ENCODE peak calls at places on chromosome 21, in nine cellular contexts. V, K, F, Z, X, S, B, U and T are unnamed samples.

GRCh38 chr21:44874497-44875331 is 1.2 kb upstream of the PTTG1IP start:
- DNase-seq in V (peak), K (no peak), F (no peak), Z (peak), X (peak), S (peak), B (peak), U (peak), T (peak)

GRCh38 chr21:40054403-40054802 is 187.2 kb downstream of the PCP4 start:
- DNase-seq in V (no peak), K (peak), F (no peak), Z (peak), X (no peak), S (peak), B (no peak), U (no peak), T (no peak)

GRCh38 chr21:26966360-26966977 is 419 bp downstream of the ADAMTS5 start:
- DNase-seq in V (peak), K (no peak), F (peak), Z (peak), X (no peak), S (no peak), B (peak), U (peak), T (peak)

GRCh38 chr21:39083377-39084008 is 99.8 kb downstream of the PSMG1 start:
- DNase-seq in V (no peak), K (no peak), F (peak), Z (no peak), X (no peak), S (peak), B (no peak), U (no peak), T (peak)

GRCh38 chr21:44869860-44870747 is 3.4 kb downstream of the PTTG1IP start:
- DNase-seq in V (no peak), K (peak), F (peak), Z (peak), X (peak), S (peak), B (peak), U (peak), T (peak)

GRCh38 chr21:45078877-45079281 is 4.5 kb downstream of the ADARB1 start:
- DNase-seq in V (no peak), K (no peak), F (peak), Z (no peak), X (no peak), S (peak), B (no peak), U (peak), T (peak)

GRCh38 chr21:25862112-25862511 is 127.3 kb downstream of the GABPA start:
- DNase-seq in V (no peak), K (no peak), F (no peak), Z (no peak), X (peak), S (peak), B (no peak), U (no peak), T (no peak)

GRCh38 chr21:26965567-26966359 is 1.1 kb downstream of the ADAMTS5 start:
- DNase-seq in V (peak), K (no peak), F (peak), Z (peak), X (peak), S (peak), B (peak), U (peak), T (no peak)

GRCh38 chr21:40404319-40404906 is 442.5 kb downstream of the DSCAM start:
- DNase-seq in V (no peak), K (no peak), F (no peak), Z (no peak), X (no peak), S (no peak), B (no peak), U (no peak), T (no peak)

GRCh38 chr21:29710498-29710897 is 229.3 kb downstream of the GRIK1 start:
- DNase-seq in V (no peak), K (no peak), F (no peak), Z (no peak), X (no peak), S (no peak), B (no peak), U (no peak), T (no peak)

GRCh38 chr21:43758132-43758619 is 17.9 kb downstream of the CSTB start:
- DNase-seq in V (no peak), K (no peak), F (peak), Z (peak), X (no peak), S (no peak), B (peak), U (peak), T (peak)

GRCh38 chr21:46552865-46553379 is 52.0 kb downstream of the S100B start:
- DNase-seq in V (no peak), K (no peak), F (no peak), Z (no peak), X (no peak), S (no peak), B (no peak), U (no peak), T (no peak)

GRCh38 chr21:45615145-45615711 is 28.3 kb upstream of the PCBP3 start:
- DNase-seq in V (no peak), K (no peak), F (no peak), Z (no peak), X (no peak), S (peak), B (no peak), U (no peak), T (peak)

GRCh38 chr21:43703068-43703880 is 15.7 kb upstream of the PDXK start:
- DNase-seq in V (peak), K (no peak), F (peak), Z (no peak), X (peak), S (peak), B (peak), U (peak), T (peak)

GRCh38 chr21:44696572-44696971 is 400 bp upstream of the KRTAP10-12 start:
- DNase-seq in V (no peak), K (no peak), F (no peak), Z (no peak), X (no peak), S (no peak), B (no peak), U (no peak), T (no peak)

GRCh38 chr21:46424062-46424591 is 34.6 kb upstream of the DIP2A start:
- DNase-seq in V (no peak), K (no peak), F (no peak), Z (no peak), X (no peak), S (no peak), B (no peak), U (no peak), T (no peak)

GRCh38 chr21:45950740-45951515 is 30.6 kb upstream of the COL6A1 start:
- DNase-seq in V (no peak), K (no peak), F (peak), Z (peak), X (no peak), S (peak), B (peak), U (peak), T (peak)

GRCh38 chr21:45512626-45513002 is 29.6 kb downstream of the SLC19A1 start:
- DNase-seq in V (no peak), K (no peak), F (no peak), Z (no peak), X (no peak), S (no peak), B (peak), U (no peak), T (no peak)

GRCh38 chr21:45294509-45295291 is 7.0 kb upstream of the POFUT2 start:
- DNase-seq in V (peak), K (peak), F (peak), Z (peak), X (no peak), S (peak), B (peak), U (peak), T (peak)

GRCh38 chr21:34511787-34512451 is at the start of gene KCNE1:
- DNase-seq in V (no peak), K (no peak), F (peak), Z (no peak), X (no peak), S (no peak), B (no peak), U (peak), T (peak)

GRCh38 chr21:45011426-45011825 is 63.0 kb upstream of the ADARB1 start:
- DNase-seq in V (no peak), K (no peak), F (no peak), Z (no peak), X (no peak), S (no peak), B (peak), U (no peak), T (no peak)

GRCh38 chr21:25515484-25516405 is 91.5 kb downstream of the MRPL39 start:
- DNase-seq in V (peak), K (no peak), F (peak), Z (no peak), X (no peak), S (no peak), B (no peak), U (peak), T (no peak)

GRCh38 chr21:34807146-34807880 is 138.5 kb downstream of the CLIC6 start:
- DNase-seq in V (no peak), K (peak), F (peak), Z (no peak), X (no peak), S (no peak), B (no peak), U (peak), T (peak)

GRCh38 chr21:45410151-45410864 is 5.3 kb downstream of the COL18A1 start:
- DNase-seq in V (no peak), K (no peak), F (peak), Z (no peak), X (no peak), S (no peak), B (peak), U (no peak), T (no peak)

GRCh38 chr21:43600642-43601397 is 58.5 kb downstream of the HSF2BP start:
- DNase-seq in V (no peak), K (peak), F (peak), Z (no peak), X (no peak), S (no peak), B (no peak), U (peak), T (peak)

GRCh38 chr21:44712203-44713028 is 1.0 kb upstream of the TSPEAR start:
- DNase-seq in V (peak), K (no peak), F (no peak), Z (no peak), X (no peak), S (no peak), B (no peak), U (no peak), T (no peak)

GRCh38 chr21:45857761-45858160 is 123.8 kb upstream of the COL6A1 start:
- DNase-seq in V (no peak), K (no peak), F (no peak), Z (no peak), X (no peak), S (no peak), B (no peak), U (no peak), T (no peak)

GRCh38 chr21:44300262-44300959 is 558 bp downstream of the PFKL start:
- DNase-seq in V (peak), K (no peak), F (peak), Z (peak), X (peak), S (peak), B (peak), U (peak), T (peak)

GRCh38 chr21:44742418-44743153 is 31.2 kb upstream of the TSPEAR start:
- DNase-seq in V (no peak), K (no peak), F (peak), Z (no peak), X (no peak), S (no peak), B (no peak), U (no peak), T (peak)

GRCh38 chr21:39633043-39633442 is 20.3 kb downstream of the B3GALT5 start:
- DNase-seq in V (no peak), K (peak), F (peak), Z (no peak), X (no peak), S (no peak), B (no peak), U (peak), T (no peak)

GRCh38 chr21:26717146-26717739 is 128.0 kb downstream of the ADAMTS1 start:
- DNase-seq in V (peak), K (no peak), F (peak), Z (no peak), X (no peak), S (no peak), B (no peak), U (peak), T (peak)

GRCh38 chr21:25369524-25370300 is 237.6 kb downstream of the MRPL39 start:
- DNase-seq in V (no peak), K (peak), F (peak), Z (no peak), X (no peak), S (no peak), B (no peak), U (peak), T (peak)

GRCh38 chr21:44686000-44686781 is 4.2 kb upstream of the KRTAP12-1 start:
- DNase-seq in V (peak), K (no peak), F (no peak), Z (no peak), X (peak), S (no peak), B (no peak), U (no peak), T (no peak)

GRCh38 chr21:43884012-43884860 is 19.2 kb downstream of the AGPAT3 start:
- DNase-seq in V (peak), K (peak), F (peak), Z (peak), X (peak), S (peak), B (no peak), U (no peak), T (peak)

GRCh38 chr21:32392880-32393676 is at the start of gene URB1:
- DNase-seq in V (peak), K (no peak), F (peak), Z (peak), X (peak), S (peak), B (peak), U (peak), T (peak)
- TF ChIP-seq CTCF in V (no peak), K (no peak), F (no peak), Z (no peak), X (no peak), S (no peak), B (no peak), U (no peak), T (no peak)

DNA sequence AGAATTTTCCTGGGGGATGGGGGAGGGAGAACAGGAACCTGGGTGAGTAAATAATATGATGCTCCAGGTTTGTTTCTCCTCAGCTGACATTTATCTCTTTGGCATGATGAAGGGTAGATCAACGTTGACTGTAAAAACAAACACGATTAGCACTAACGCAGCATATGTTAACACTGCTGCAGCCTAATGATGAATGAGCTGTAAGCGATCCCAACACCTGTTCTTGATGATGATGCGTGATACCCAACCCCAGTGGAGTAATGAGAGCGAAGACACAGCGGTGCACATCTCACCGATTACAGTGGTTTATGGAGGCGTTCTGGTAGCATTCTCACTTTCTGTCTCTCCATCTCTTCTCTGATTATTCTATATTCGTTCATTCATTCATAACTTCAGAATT is 640.4 kb downstream of the USP25 start:
- DNase-seq in V (no peak), K (no peak), F (no peak), Z (no peak), X (no peak), S (no peak), B (no peak), U (no peak), T (no peak)
- H3K4me3 ChIP-seq in V (no peak), K (no peak), F (no peak), Z (no peak), X (no peak), S (no peak), B (peak), U (no peak), T (no peak)

GRCh38 chr21:14585122-14585521 is 39.0 kb upstream of the SAMSN1 start:
- DNase-seq in V (no peak), K (no peak), F (no peak), Z (no peak), X (no peak), S (no peak), B (no peak), U (no peak), T (no peak)
- TF ChIP-seq CTCF in V (no peak), K (no peak), F (no peak), Z (no peak), X (no peak), S (no peak), B (no peak), U (no peak), T (no peak)

GRCh38 chr21:42417533-42417932 is 13.8 kb downstream of the UBASH3A start:
- DNase-seq in V (no peak), K (no peak), F (no peak), Z (no peak), X (no peak), S (no peak), B (no peak), U (no peak), T (no peak)
- H3K4me3 ChIP-seq in V (no peak), K (no peak), F (no peak), Z (no peak), X (no peak), S (no peak), B (no peak), U (no peak), T (no peak)

GRCh38 chr21:38039369-38039768 is 123.1 kb upstream of the KCNJ6 start:
- DNase-seq in V (no peak), K (no peak), F (no peak), Z (no peak), X (no peak), S (no peak), B (no peak), U (no peak), T (no peak)
- TF ChIP-seq CTCF in V (no peak), K (no peak), F (no peak), Z (no peak), X (no peak), S (no peak), B (no peak), U (no peak), T (no peak)

DNA sequence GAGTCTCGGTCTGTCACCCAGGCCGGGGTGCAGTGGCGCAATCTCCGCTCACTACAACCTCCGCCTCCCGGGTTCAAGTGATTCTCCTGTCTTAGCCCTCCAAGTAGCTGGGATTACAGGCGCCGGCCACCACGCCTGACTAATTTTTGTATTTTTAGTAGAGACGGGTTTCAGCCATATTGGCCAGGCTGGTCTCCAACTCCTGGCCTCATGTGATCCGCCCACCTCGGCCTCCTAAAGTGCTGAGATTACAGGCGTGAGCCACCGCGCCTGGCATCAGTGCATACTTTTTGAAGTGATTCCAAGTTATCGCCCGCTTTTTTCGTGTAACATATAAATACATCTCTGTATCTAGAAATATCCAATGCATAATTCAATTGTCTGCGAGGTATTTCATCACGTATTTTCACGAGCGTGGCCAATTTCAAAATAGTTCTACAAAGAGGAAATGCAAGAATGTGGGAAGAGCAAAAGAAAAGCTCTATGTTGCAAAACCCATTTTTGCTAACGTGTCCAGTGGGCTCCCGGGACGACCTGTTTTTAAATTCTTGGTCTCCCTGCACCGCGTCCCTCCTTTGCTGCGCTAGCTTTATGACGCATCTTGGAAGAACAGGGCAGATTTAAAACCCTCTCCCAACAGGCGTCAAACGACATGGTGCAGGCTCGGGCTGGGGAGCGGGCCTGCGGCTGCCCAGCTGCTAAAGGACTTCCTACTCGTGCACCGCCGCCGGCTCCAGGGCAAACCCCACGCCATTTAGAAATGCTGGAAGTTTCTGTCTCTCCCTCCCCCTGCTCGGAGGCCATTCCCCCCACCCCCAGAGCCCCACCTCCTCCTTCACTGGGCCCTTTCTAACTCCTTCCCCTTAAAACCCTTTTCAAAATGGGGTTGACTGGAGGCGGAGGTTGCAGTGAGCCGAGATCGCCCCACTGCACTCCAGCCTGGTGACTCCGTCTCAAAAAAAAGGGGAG is 918 bp upstream of the IFNGR2 start:
- DNase-seq in V (peak), K (no peak), F (peak), Z (peak), X (peak), S (peak), B (peak), U (peak), T (peak)
- H3K4me3 ChIP-seq in V (peak), K (peak), F (peak), Z (peak), X (peak), S (peak), B (peak), U (peak), T (peak)

DNA sequence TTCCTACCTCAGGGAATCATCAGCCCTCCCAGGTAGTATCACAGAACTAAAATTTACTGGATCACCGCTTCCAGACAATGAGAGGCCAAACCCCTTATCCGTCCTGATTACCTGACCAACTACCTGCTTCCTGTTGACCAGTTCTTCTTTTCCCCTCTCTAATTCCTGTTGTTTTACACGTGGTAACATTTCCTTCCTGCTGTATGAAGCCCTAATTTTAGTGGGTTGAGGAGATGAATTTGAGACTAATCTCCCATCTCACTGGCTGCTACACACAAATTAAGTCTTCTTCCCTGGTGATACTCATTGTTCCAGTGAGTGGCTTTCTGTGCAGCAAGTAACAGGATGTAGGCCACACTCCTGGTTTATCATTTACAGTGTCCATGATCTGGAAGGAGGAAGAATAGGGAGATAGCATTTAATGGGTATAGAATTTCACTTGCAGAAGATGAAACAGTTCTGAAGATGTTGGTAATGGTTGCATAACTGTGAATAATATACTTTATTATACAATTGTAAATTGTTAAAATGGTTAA is 2112.9 kb downstream of the NCAM2 start:
- DNase-seq in V (no peak), K (peak), F (no peak), Z (no peak), X (no peak), S (no peak), B (no peak), U (no peak), T (no peak)
- TF ChIP-seq CTCF in V (no peak), K (no peak), F (no peak), Z (no peak), X (no peak), S (no peak), B (no peak), U (no peak), T (no peak)

DNA sequence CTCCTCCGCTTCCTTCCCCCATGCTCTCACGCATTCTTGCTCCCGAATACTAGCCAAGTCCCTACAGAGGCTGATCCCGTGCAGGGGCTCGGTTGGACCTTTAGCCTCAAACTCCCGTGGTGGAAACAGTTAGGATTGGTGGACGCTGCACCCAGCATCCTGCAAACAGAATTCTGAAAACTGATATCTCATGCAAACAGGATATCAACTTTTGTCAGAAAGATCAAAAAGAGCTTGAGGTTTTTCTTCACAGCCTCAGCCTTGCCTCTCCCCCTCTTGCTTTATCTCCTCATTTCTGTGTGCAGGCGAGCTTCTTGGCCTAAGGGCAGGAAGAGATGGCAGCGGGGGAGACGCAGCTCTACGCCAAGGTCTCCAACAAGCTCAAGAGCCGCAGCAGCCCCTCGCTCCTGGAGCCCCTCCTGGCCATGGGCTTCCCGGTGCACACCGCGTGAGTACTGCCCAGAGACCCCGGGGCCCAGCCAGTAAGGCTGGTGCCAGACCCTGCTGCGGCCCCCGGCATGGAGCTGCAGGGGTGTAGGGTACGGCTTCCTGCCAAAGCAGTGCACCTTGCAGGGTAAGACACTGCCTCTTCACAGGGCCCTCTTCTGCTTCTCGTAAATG is at the start of gene UBASH3A:
- DNase-seq in V (no peak), K (no peak), F (peak), Z (no peak), X (no peak), S (peak), B (no peak), U (no peak), T (no peak)
- H3K4me3 ChIP-seq in V (no peak), K (no peak), F (no peak), Z (no peak), X (no peak), S (peak), B (no peak), U (no peak), T (no peak)

GRCh38 chr21:18384771-18385170 is 18.8 kb downstream of the TMPRSS15 start:
- DNase-seq in V (peak), K (no peak), F (peak), Z (no peak), X (peak), S (no peak), B (no peak), U (no peak), T (peak)
- TF ChIP-seq CTCF in V (peak), K (peak), F (peak), Z (no peak), X (peak), S (peak), B (peak), U (no peak), T (peak)